ENCODE peak calls at places on chromosome 15, in four cellular contexts. One of them, this sample, is unnamed.

GRCh38 chr15:85112997-85113396 is 131.3 kb downstream of the PDE8A start:
- DNase-seq in HepG2: no peak
- DNase-seq in A549: no peak
- DNase-seq in K562: no peak
- DNase-seq in this sample: no peak

GRCh38 chr15:99151156-99151555 is 46.3 kb downstream of the SYNM start:
- DNase-seq in HepG2: no peak
- DNase-seq in A549: no peak
- DNase-seq in K562: no peak
- DNase-seq in this sample: no peak

GRCh38 chr15:76336254-76337046 is at the start of gene ISL2:
- DNase-seq in HepG2: peak; percentile 95
- DNase-seq in A549: peak; percentile 100
- DNase-seq in K562: peak; percentile 97
- DNase-seq in this sample: peak; percentile 97

GRCh38 chr15:41796457-41796856 is 22.2 kb downstream of the MAPKBP1 start:
- DNase-seq in HepG2: peak; percentile 32
- DNase-seq in A549: no peak
- DNase-seq in K562: no peak
- DNase-seq in this sample: no peak

GRCh38 chr15:95558916-95559315 is 771.6 kb upstream of the NR2F2 start:
- DNase-seq in HepG2: no peak
- DNase-seq in A549: no peak
- DNase-seq in K562: no peak
- DNase-seq in this sample: no peak

GRCh38 chr15:100060276-100060926 is 281.4 kb downstream of the ADAMTS17 start:
- DNase-seq in HepG2: no peak
- DNase-seq in A549: no peak
- DNase-seq in K562: no peak
- DNase-seq in this sample: no peak

GRCh38 chr15:31403096-31403495 is 76.5 kb downstream of the KLF13 start:
- DNase-seq in HepG2: no peak
- DNase-seq in A549: no peak
- DNase-seq in K562: no peak
- DNase-seq in this sample: no peak

GRCh38 chr15:44441095-44441501 is 13.7 kb downstream of the CTDSPL2 start:
- DNase-seq in HepG2: no peak
- DNase-seq in A549: no peak
- DNase-seq in K562: peak; percentile 13
- DNase-seq in this sample: no peak

GRCh38 chr15:79086814-79087213 is 3.8 kb downstream of the RASGRF1 start:
- DNase-seq in HepG2: no peak
- DNase-seq in A549: no peak
- DNase-seq in K562: no peak
- DNase-seq in this sample: no peak

GRCh38 chr15:59453474-59454215 is 15.7 kb downstream of the FAM81A start:
- DNase-seq in HepG2: no peak
- DNase-seq in A549: no peak
- DNase-seq in K562: no peak
- DNase-seq in this sample: no peak

GRCh38 chr15:33934396-33934795 is 33.9 kb upstream of the CHRM5 start:
- DNase-seq in HepG2: no peak
- DNase-seq in A549: no peak
- DNase-seq in K562: no peak
- DNase-seq in this sample: no peak

GRCh38 chr15:94080416-94080815 is 150.9 kb upstream of the MCTP2 start:
- DNase-seq in HepG2: no peak
- DNase-seq in A549: no peak
- DNase-seq in K562: no peak
- DNase-seq in this sample: peak; percentile 23

GRCh38 chr15:67063689-67064606 is 1.5 kb upstream of the SMAD3 start:
- DNase-seq in HepG2: peak; percentile 90
- DNase-seq in A549: peak; percentile 73
- DNase-seq in K562: peak; percentile 73
- DNase-seq in this sample: peak; percentile 69

GRCh38 chr15:99120050-99120777 is 15.3 kb downstream of the SYNM start:
- DNase-seq in HepG2: no peak
- DNase-seq in A549: no peak
- DNase-seq in K562: no peak
- DNase-seq in this sample: no peak

GRCh38 chr15:31236184-31237041 is 90.2 kb upstream of the KLF13 start:
- DNase-seq in HepG2: peak; percentile 64
- DNase-seq in A549: peak; percentile 93
- DNase-seq in K562: peak; percentile 50
- DNase-seq in this sample: no peak

GRCh38 chr15:92574566-92574965 is 81.0 kb downstream of the FAM174B start:
- DNase-seq in HepG2: no peak
- DNase-seq in A549: no peak
- DNase-seq in K562: no peak
- DNase-seq in this sample: no peak

DNA sequence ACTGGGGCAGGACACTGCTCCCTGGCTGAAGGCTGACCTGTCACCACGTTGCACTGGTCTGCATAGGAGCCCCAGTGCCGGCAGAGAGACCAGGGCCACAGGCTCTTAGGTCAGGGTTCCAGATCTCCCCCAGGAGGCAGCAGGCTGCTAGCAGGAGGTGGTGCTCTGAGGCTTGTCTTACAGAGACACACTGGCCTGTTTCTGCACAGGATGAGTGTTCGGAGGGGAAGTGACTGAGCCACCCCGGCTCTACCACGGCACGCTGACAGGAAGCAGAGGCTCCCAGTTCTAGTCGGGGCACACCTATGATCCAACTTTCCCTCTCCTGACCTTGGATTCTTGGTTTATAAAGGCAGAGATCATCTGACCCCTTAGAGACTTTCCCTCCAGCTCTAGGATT is 8.6 kb downstream of the FBXL22 start:
- DNase-seq in HepG2: no peak
- DNase-seq in A549: no peak
- DNase-seq in K562: no peak
- DNase-seq in this sample: no peak
- TF ChIP-seq NR3C1 in HepG2: no peak
- TF ChIP-seq NR3C1 in A549: no peak
- TF ChIP-seq NR3C1 in K562: no peak
- TF ChIP-seq NR3C1 in this sample: no peak

DNA sequence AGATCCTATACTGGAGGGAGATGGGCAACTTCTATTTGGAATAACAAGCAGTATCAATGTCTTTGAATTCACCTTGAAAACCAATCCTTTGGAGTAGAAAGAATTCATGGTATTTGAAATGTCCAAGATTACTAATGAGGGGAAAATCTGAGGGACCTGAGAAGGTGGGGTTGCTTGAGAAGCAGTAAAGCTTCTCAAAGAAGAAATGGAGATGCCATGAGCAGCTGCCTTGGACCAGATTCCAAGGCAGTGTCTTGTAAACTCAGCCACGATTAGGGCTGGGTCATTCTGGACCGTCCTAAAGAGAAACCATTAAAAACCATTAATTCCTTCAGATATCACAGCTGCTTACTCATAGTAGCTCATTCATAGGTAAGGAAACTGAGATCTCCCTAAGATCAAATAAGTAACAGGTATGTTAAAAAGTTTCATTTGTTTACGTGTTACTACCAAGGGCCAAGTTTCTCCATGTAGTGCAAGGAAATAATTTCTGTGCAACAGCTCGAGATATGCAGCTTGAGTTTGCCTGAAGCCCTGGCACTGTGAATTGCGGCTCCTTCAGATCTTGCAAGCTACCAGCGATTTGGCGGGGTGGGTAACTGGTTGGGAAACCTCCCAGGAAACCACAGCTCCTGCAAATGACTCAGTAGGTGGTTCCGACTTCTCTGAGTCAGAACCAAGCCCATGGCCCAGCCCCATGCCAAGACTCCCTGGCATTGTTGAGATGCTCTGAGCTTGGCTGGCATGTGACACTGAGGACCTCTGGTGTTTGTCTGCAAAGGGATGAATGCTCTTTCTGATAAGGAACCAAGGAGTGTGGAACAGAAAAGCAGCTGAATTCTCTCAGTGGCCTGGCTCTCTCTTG is 296.8 kb downstream of the RORA start:
- DNase-seq in HepG2: no peak
- DNase-seq in A549: peak; percentile 35
- DNase-seq in K562: no peak
- DNase-seq in this sample: no peak
- TF ChIP-seq NR3C1 in HepG2: no peak
- TF ChIP-seq NR3C1 in A549: no peak
- TF ChIP-seq NR3C1 in K562: no peak
- TF ChIP-seq NR3C1 in this sample: no peak

GRCh38 chr15:78079296-78080087 is 2.0 kb upstream of the TBC1D2B start:
- DNase-seq in HepG2: no peak
- DNase-seq in A549: no peak
- DNase-seq in K562: no peak
- DNase-seq in this sample: no peak

GRCh38 chr15:78075490-78076230 is 1.9 kb downstream of the TBC1D2B start:
- DNase-seq in HepG2: peak; percentile 68
- DNase-seq in A549: no peak
- DNase-seq in K562: no peak
- DNase-seq in this sample: peak; percentile 33

GRCh38 chr15:78077053-78077859 is at the start of gene TBC1D2B:
- DNase-seq in HepG2: no peak
- DNase-seq in A549: peak; percentile 55
- DNase-seq in K562: peak; percentile 93
- DNase-seq in this sample: peak; percentile 76

GRCh38 chr15:78077860-78078187 is 313 bp upstream of the TBC1D2B start:
- DNase-seq in HepG2: no peak
- DNase-seq in A549: no peak
- DNase-seq in K562: no peak
- DNase-seq in this sample: no peak

GRCh38 chr15:78076231-78077052 is 1.1 kb downstream of the TBC1D2B start:
- DNase-seq in HepG2: no peak
- DNase-seq in A549: no peak
- DNase-seq in K562: no peak
- DNase-seq in this sample: no peak
- TF ChIP-seq NR3C1 in HepG2: no peak
- TF ChIP-seq NR3C1 in A549: no peak
- TF ChIP-seq NR3C1 in K562: no peak
- TF ChIP-seq NR3C1 in this sample: no peak

GRCh38 chr15:74683758-74684157 is 12.1 kb downstream of the EDC3 start:
- DNase-seq in HepG2: no peak
- DNase-seq in A549: no peak
- DNase-seq in K562: no peak
- DNase-seq in this sample: no peak
- TF ChIP-seq NR3C1 in HepG2: no peak
- TF ChIP-seq NR3C1 in A549: no peak
- TF ChIP-seq NR3C1 in K562: no peak
- TF ChIP-seq NR3C1 in this sample: no peak

This sample was measured in WTC11.